ENCODE peak calls at places on chromosomes 7 and 10, in seven cellular contexts. A, H, T, C, M, I and N are unnamed samples.

GRCh38 chr10:43943825-43944360 is 295.2 kb upstream of the ZNF32 start:
- DNase-seq in A (no peak), H (no peak), T (no peak), C (no peak), M (no peak), I (no peak), N (no peak)

GRCh38 chr7:131941291-131941690 is 384.9 kb upstream of the PODXL start:
- DNase-seq in A (no peak), H (no peak), T (no peak), C (no peak), M (no peak), I (no peak), N (no peak)

GRCh38 chr7:134016223-134016941 is 110.8 kb upstream of the LRGUK start:
- DNase-seq in A (peak; percentile 15), H (no peak), T (peak; percentile 67), C (no peak), M (no peak), I (peak; percentile 39), N (peak; percentile 6)

GRCh38 chr7:49778731-49779270 is 5.4 kb downstream of the VWC2 start:
- DNase-seq in A (no peak), H (no peak), T (no peak), C (no peak), M (no peak), I (no peak), N (no peak)

GRCh38 chr10:101450277-101451080 is 96.5 kb downstream of the BTRC start:
- DNase-seq in A (no peak), H (no peak), T (peak; percentile 19), C (no peak), M (no peak), I (no peak), N (no peak)

GRCh38 chr10:130782467-130782866 is 529.1 kb downstream of the TCERG1L start:
- DNase-seq in A (no peak), H (no peak), T (no peak), C (no peak), M (no peak), I (no peak), N (no peak)

GRCh38 chr10:48976208-48976607 is 36.6 kb upstream of the LRRC18 start:
- DNase-seq in A (no peak), H (no peak), T (peak; percentile 50), C (no peak), M (no peak), I (no peak), N (no peak)

GRCh38 chr7:73833251-73833919 is 2.6 kb downstream of the CLDN4 start:
- DNase-seq in A (no peak), H (no peak), T (no peak), C (no peak), M (no peak), I (peak; percentile 79), N (no peak)

GRCh38 chr7:100406767-100407166 is 21.7 kb downstream of the ZCWPW1 start:
- DNase-seq in A (peak; percentile 75), H (no peak), T (no peak), C (no peak), M (no peak), I (no peak), N (no peak)

GRCh38 chr7:79452032-79452494 is 1.4 kb downstream of the MAGI2 start:
- DNase-seq in A (peak; percentile 94), H (peak; percentile 49), T (peak; percentile 91), C (peak; percentile 95), M (no peak), I (no peak), N (no peak)

GRCh38 chr7:6607651-6608051 is 7.8 kb upstream of the ZNF853 start:
- DNase-seq in A (no peak), H (no peak), T (peak; percentile 43), C (no peak), M (no peak), I (no peak), N (no peak)

GRCh38 chr10:94042001-94042813 is 48.5 kb downstream of the PLCE1 start:
- DNase-seq in A (peak; percentile 79), H (no peak), T (no peak), C (no peak), M (no peak), I (peak; percentile 77), N (no peak)

GRCh38 chr10:132603851-132604533 is 66.4 kb downstream of the INPP5A start:
- DNase-seq in A (no peak), H (no peak), T (no peak), C (no peak), M (no peak), I (no peak), N (no peak)

GRCh38 chr10:1316107-1316805 is 260.1 kb downstream of the WDR37 start:
- DNase-seq in A (no peak), H (no peak), T (no peak), C (no peak), M (no peak), I (no peak), N (no peak)

GRCh38 chr7:15317215-15317614 is 244.6 kb downstream of the AGMO start:
- DNase-seq in A (no peak), H (no peak), T (no peak), C (no peak), M (no peak), I (no peak), N (no peak)

GRCh38 chr7:48255046-48255445 is 83.8 kb downstream of the ABCA13 start:
- DNase-seq in A (peak; percentile 66), H (peak; percentile 3), T (no peak), C (no peak), M (no peak), I (no peak), N (no peak)

GRCh38 chr7:157905740-157906461 is 569.1 kb downstream of the DNAJB6 start:
- DNase-seq in A (no peak), H (no peak), T (peak; percentile 91), C (peak; percentile 74), M (no peak), I (no peak), N (peak; percentile 15)

GRCh38 chr10:122288917-122289316 is 17.8 kb downstream of the BTBD16 start:
- DNase-seq in A (no peak), H (no peak), T (no peak), C (no peak), M (no peak), I (no peak), N (no peak)

GRCh38 chr7:29204491-29205281 is 10.1 kb downstream of the CHN2 start:
- DNase-seq in A (no peak), H (no peak), T (no peak), C (no peak), M (no peak), I (no peak), N (no peak)